ENCODE peak calls at places on chromosomes 5 and 9, in six cellular contexts. Q, T, I, U, S and K are unnamed samples.

GRCh38 chr5:72486371-72486770 is 20.8 kb downstream of the ZNF366 start:
- DNase-seq in U (no peak), T (no peak), I (peak), Q (peak), S (no peak), K (no peak)

GRCh38 chr9:134683714-134684374 is 42.2 kb downstream of the COL5A1 start:
- DNase-seq in U (no peak), S (no peak), I (no peak), T (no peak), Q (no peak), K (no peak)

GRCh38 chr5:120476063-120476462 is 12.0 kb downstream of the PRR16 start:
- DNase-seq in Q (peak), I (no peak), U (no peak), S (no peak), T (no peak), K (no peak)

GRCh38 chr5:5497132-5497748 is 74.8 kb downstream of the ICE1 start:
- DNase-seq in T (peak), I (peak), Q (peak), S (peak), U (peak), K (no peak)

GRCh38 chr5:149776376-149777305 is 46.5 kb downstream of the PPARGC1B start:
- DNase-seq in T (no peak), I (no peak), U (no peak), S (no peak), Q (no peak), K (no peak)

GRCh38 chr9:101028346-101029299 is at the start of gene PLPPR1:
- DNase-seq in I (peak), T (peak), U (no peak), Q (peak), S (peak), K (no peak)

GRCh38 chr5:13985736-13986418 is 41.4 kb upstream of the DNAH5 start:
- DNase-seq in U (peak), S (no peak), I (peak), Q (peak), T (peak), K (no peak)

GRCh38 chr5:180470966-180471582 is 23.1 kb upstream of the CNOT6 start:
- DNase-seq in T (peak), U (peak), S (peak), Q (peak), I (peak), K (no peak)

GRCh38 chr5:63262191-63262981 is 683.8 kb downstream of the LRRC70 start:
- DNase-seq in Q (peak), S (no peak), T (no peak), I (peak), U (peak), K (no peak)

GRCh38 chr5:145941677-145942130 is 5.3 kb downstream of the SH3RF2 start:
- DNase-seq in S (no peak), I (peak), T (no peak), Q (peak), U (peak), K (no peak)

GRCh38 chr5:93497101-93497500 is 83.9 kb downstream of the NR2F1-AS1 start:
- DNase-seq in S (no peak), T (no peak), U (no peak), I (no peak), Q (peak), K (no peak)

GRCh38 chr5:151078490-151079262 is 2.2 kb downstream of the TNIP1 start:
- DNase-seq in I (no peak), U (no peak), S (no peak), T (no peak), Q (no peak), K (no peak)

DNA sequence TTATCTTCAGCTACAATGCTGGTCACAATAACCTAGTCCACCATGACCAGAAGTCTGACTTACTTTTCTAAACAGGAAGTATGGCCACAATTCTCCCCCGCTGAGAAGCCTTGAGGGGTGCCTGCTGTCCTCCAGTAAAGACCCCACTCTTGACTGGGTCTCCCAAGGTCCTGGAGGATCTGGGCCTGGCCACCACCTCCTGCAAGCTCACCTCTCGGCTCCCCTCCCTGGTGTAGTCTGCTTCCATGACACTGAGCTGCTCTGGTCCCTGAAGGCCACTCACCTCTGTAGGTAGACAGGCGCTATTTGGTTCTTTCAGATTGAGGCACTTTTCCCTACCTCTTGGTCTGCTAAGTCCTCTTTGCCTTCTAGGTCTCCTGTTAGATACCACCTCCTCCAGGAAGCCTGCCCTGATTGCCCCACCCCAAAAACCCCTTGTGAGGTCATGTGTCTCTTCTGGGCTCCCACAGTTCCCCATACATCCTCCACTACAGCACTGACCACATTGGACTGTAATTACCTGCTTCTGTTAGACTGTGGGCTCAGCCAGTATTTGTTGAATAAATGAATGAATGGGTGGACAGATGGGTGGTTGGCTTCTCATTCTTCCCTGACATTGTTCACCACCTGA is 62.6 kb upstream of the IER5L start:
- DNase-seq in Q (no peak), I (no peak), U (no peak), S (no peak), T (no peak), K (no peak)
- H3K9ac ChIP-seq in Q (no peak), I (no peak), U (no peak), S (no peak), T (no peak), K (no peak)

DNA sequence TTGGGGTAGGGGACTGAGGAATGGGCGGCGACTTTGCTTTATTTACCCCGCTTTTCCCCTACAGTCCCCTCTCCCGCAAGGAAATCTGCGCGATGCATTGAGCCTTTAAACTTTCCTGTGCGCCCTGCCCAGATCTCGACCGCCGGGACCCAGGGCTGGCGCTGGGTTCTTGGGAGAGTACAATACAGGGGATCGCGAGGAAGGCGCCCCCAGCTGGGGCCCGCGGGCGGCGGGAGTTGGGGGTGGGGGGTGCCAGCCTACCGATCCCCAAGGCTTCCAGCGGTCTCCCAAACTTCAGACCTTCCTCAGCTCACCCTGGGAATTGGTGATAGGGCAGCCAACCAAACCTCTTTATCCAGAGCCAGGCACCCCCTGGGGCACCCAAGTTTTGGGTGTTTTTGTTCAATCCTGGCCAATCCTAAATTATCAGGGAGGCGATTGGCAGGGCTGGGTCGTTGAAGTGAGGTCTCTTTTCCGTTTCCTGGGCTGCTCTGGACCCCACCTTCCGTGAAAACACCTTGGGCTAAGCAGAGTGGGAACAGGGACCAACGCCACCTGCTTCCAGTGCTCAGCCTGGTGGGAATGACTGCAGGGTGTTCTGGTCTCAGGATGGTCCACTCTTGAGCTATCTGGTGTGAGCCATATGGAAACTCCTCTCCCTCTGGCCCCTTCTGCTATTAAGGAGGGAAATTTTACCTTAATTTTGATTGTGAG is 51.4 kb upstream of the DAB2IP start:
- DNase-seq in I (peak), U (no peak), Q (no peak), T (no peak), S (peak), K (no peak)
- TF ChIP-seq EZH2 in I (peak), U (no peak), Q (peak), T (no peak), S (peak), K (peak)

DNA sequence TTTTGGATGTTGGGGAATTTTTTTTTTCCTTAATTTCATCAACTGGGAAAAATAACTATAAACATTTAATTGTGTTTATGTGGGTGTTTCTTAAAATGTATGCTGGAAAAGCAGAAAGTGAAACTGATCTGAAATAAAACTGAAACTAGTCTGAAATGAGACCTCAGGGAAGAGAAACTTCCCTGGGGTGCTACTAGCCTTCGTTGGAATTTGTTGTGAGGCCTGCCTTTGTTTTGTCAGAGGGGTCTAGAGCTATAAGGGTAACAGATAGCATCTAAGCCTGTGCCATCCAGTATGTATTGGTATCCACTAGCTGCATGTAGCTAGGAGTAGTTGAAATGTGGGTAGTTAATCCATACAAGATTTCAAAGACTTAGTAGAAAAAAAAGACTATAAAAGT is 10.4 kb downstream of the ZNF618 start:
- DNase-seq in S (peak), I (peak), U (no peak), T (no peak), Q (no peak), K (no peak)
- H3K9ac ChIP-seq in S (no peak), I (peak), U (no peak), T (no peak), Q (no peak), K (no peak)

GRCh38 chr5:135466178-135467050 is 14.3 kb upstream of the TIFAB start:
- DNase-seq in I (peak), Q (peak), S (peak), U (peak), T (peak), K (no peak)
- TF ChIP-seq EZH2 in I (no peak), Q (no peak), S (peak), U (no peak), T (no peak), K (no peak)

GRCh38 chr9:137745541-137745991 is 126.8 kb downstream of the EHMT1 start:
- DNase-seq in U (peak), T (peak), S (no peak), Q (peak), I (peak), K (no peak)
- H3K9ac ChIP-seq in U (no peak), T (no peak), S (no peak), Q (no peak), I (no peak), K (no peak)

GRCh38 chr9:98709968-98710965 is 1.5 kb upstream of the GABBR2 start:
- DNase-seq in U (peak), Q (peak), S (peak), T (no peak), I (peak), K (peak)
- TF ChIP-seq EZH2 in U (no peak), Q (no peak), S (no peak), T (no peak), I (no peak), K (no peak)